ENCODE peak calls at places on chromosomes 1 and 21, in six cellular contexts. One of them, this sample, is unnamed. For H3K36me3, the result is how much of the 10 kb centered on the place peaks cover.

GRCh38 chr1:84224905-84225304 is 76.6 kb upstream of the SAMD13 start:
- DNase-seq in thoracic aorta: no peak
- DNase-seq in stomach: no peak
- DNase-seq in tibial nerve: no peak
- DNase-seq in CD4-positive, CD25-positive, alpha-beta regulatory T cell: no peak
- DNase-seq in GM23338: no peak
- DNase-seq in this sample: no peak

GRCh38 chr1:147669475-147670318 is 627 bp downstream of the ACP6 start:
- DNase-seq in thoracic aorta: no peak
- DNase-seq in stomach: peak
- DNase-seq in tibial nerve: peak
- DNase-seq in CD4-positive, CD25-positive, alpha-beta regulatory T cell: peak
- DNase-seq in GM23338: peak
- DNase-seq in this sample: peak

GRCh38 chr1:16717174-16718108 is 22.9 kb upstream of the RNU1-4 start:
- DNase-seq in thoracic aorta: no peak
- DNase-seq in stomach: peak
- DNase-seq in tibial nerve: no peak
- DNase-seq in CD4-positive, CD25-positive, alpha-beta regulatory T cell: no peak
- DNase-seq in GM23338: no peak
- DNase-seq in this sample: no peak

GRCh38 chr1:233540788-233541187 is 73.1 kb upstream of the KCNK1 start:
- DNase-seq in thoracic aorta: no peak
- DNase-seq in stomach: no peak
- DNase-seq in tibial nerve: no peak
- DNase-seq in CD4-positive, CD25-positive, alpha-beta regulatory T cell: no peak
- DNase-seq in GM23338: no peak
- DNase-seq in this sample: no peak

GRCh38 chr1:180909005-180909414 is 3.7 kb upstream of the KIAA1614 start:
- DNase-seq in thoracic aorta: no peak
- DNase-seq in stomach: no peak
- DNase-seq in tibial nerve: no peak
- DNase-seq in CD4-positive, CD25-positive, alpha-beta regulatory T cell: no peak
- DNase-seq in GM23338: no peak
- DNase-seq in this sample: no peak

GRCh38 chr1:205191127-205191577 is 20.4 kb downstream of the DSTYK start:
- DNase-seq in thoracic aorta: no peak
- DNase-seq in stomach: no peak
- DNase-seq in tibial nerve: no peak
- DNase-seq in CD4-positive, CD25-positive, alpha-beta regulatory T cell: no peak
- DNase-seq in GM23338: no peak
- DNase-seq in this sample: no peak

GRCh38 chr1:38114633-38115032 is 68.0 kb upstream of the POU3F1 start:
- DNase-seq in thoracic aorta: no peak
- DNase-seq in stomach: no peak
- DNase-seq in tibial nerve: no peak
- DNase-seq in CD4-positive, CD25-positive, alpha-beta regulatory T cell: no peak
- DNase-seq in GM23338: no peak
- DNase-seq in this sample: no peak

GRCh38 chr1:183801649-183802048 is 3.3 kb upstream of the RGL1 start:
- DNase-seq in thoracic aorta: no peak
- DNase-seq in stomach: no peak
- DNase-seq in tibial nerve: no peak
- DNase-seq in CD4-positive, CD25-positive, alpha-beta regulatory T cell: no peak
- DNase-seq in GM23338: no peak
- DNase-seq in this sample: no peak

GRCh38 chr1:226635456-226635941 is 86.9 kb downstream of the STUM start:
- DNase-seq in thoracic aorta: no peak
- DNase-seq in stomach: peak
- DNase-seq in tibial nerve: no peak
- DNase-seq in CD4-positive, CD25-positive, alpha-beta regulatory T cell: no peak
- DNase-seq in GM23338: no peak
- DNase-seq in this sample: no peak

GRCh38 chr1:225772323-225772768 is 5.3 kb upstream of the SRP9 start:
- DNase-seq in thoracic aorta: peak
- DNase-seq in stomach: peak
- DNase-seq in tibial nerve: peak
- DNase-seq in CD4-positive, CD25-positive, alpha-beta regulatory T cell: no peak
- DNase-seq in GM23338: peak
- DNase-seq in this sample: peak

GRCh38 chr1:37437058-37437457 is 37.3 kb upstream of the ZC3H12A start:
- DNase-seq in thoracic aorta: no peak
- DNase-seq in stomach: no peak
- DNase-seq in tibial nerve: no peak
- DNase-seq in CD4-positive, CD25-positive, alpha-beta regulatory T cell: no peak
- DNase-seq in GM23338: no peak
- DNase-seq in this sample: no peak

GRCh38 chr21:35257413-35257812 is 208.3 kb upstream of the RUNX1 start:
- DNase-seq in thoracic aorta: peak
- DNase-seq in stomach: peak
- DNase-seq in tibial nerve: peak
- DNase-seq in CD4-positive, CD25-positive, alpha-beta regulatory T cell: no peak
- DNase-seq in GM23338: no peak
- DNase-seq in this sample: peak

GRCh38 chr1:187203257-187203656 is 374.5 kb downstream of the PLA2G4A start:
- DNase-seq in thoracic aorta: no peak
- DNase-seq in stomach: no peak
- DNase-seq in tibial nerve: no peak
- DNase-seq in CD4-positive, CD25-positive, alpha-beta regulatory T cell: no peak
- DNase-seq in GM23338: no peak
- DNase-seq in this sample: peak

GRCh38 chr1:21289700-21290545 is at the start of gene ECE1:
- DNase-seq in thoracic aorta: no peak
- DNase-seq in stomach: peak
- DNase-seq in tibial nerve: no peak
- DNase-seq in CD4-positive, CD25-positive, alpha-beta regulatory T cell: peak
- DNase-seq in GM23338: peak
- DNase-seq in this sample: no peak

GRCh38 chr1:77797991-77798390 is 18.5 kb downstream of the MIGA1 start:
- DNase-seq in thoracic aorta: no peak
- DNase-seq in stomach: no peak
- DNase-seq in tibial nerve: no peak
- DNase-seq in CD4-positive, CD25-positive, alpha-beta regulatory T cell: no peak
- DNase-seq in GM23338: no peak
- DNase-seq in this sample: peak

GRCh38 chr1:205276334-205277065 is 45.0 kb downstream of the NUAK2 start:
- DNase-seq in thoracic aorta: no peak
- DNase-seq in stomach: no peak
- DNase-seq in tibial nerve: no peak
- DNase-seq in CD4-positive, CD25-positive, alpha-beta regulatory T cell: no peak
- DNase-seq in GM23338: no peak
- DNase-seq in this sample: no peak

GRCh38 chr1:21764615-21765423 is 18.1 kb downstream of the USP48 start:
- DNase-seq in thoracic aorta: peak
- DNase-seq in stomach: peak
- DNase-seq in tibial nerve: peak
- DNase-seq in CD4-positive, CD25-positive, alpha-beta regulatory T cell: no peak
- DNase-seq in GM23338: peak
- DNase-seq in this sample: peak

GRCh38 chr1:229364216-229365065 is 21.6 kb upstream of the CCSAP start:
- DNase-seq in thoracic aorta: no peak
- DNase-seq in stomach: no peak
- DNase-seq in tibial nerve: no peak
- DNase-seq in CD4-positive, CD25-positive, alpha-beta regulatory T cell: no peak
- DNase-seq in GM23338: no peak
- DNase-seq in this sample: no peak

GRCh38 chr1:31374511-31375196 is 1.8 kb upstream of the FABP3 start:
- DNase-seq in thoracic aorta: peak
- DNase-seq in stomach: peak
- DNase-seq in tibial nerve: no peak
- DNase-seq in CD4-positive, CD25-positive, alpha-beta regulatory T cell: no peak
- DNase-seq in GM23338: no peak
- DNase-seq in this sample: no peak

GRCh38 chr1:241934181-241934815 is 23.3 kb upstream of the BECN2 start:
- DNase-seq in thoracic aorta: no peak
- DNase-seq in stomach: no peak
- DNase-seq in tibial nerve: peak
- DNase-seq in CD4-positive, CD25-positive, alpha-beta regulatory T cell: no peak
- DNase-seq in GM23338: peak
- DNase-seq in this sample: peak

GRCh38 chr21:31475223-31475622 is 131.2 kb upstream of the TIAM1 start:
- DNase-seq in thoracic aorta: no peak
- DNase-seq in stomach: no peak
- DNase-seq in tibial nerve: no peak
- DNase-seq in CD4-positive, CD25-positive, alpha-beta regulatory T cell: no peak
- DNase-seq in GM23338: no peak
- DNase-seq in this sample: no peak

GRCh38 chr1:29744684-29745490 is 508.6 kb downstream of the PTPRU start:
- DNase-seq in thoracic aorta: no peak
- DNase-seq in stomach: no peak
- DNase-seq in tibial nerve: no peak
- DNase-seq in CD4-positive, CD25-positive, alpha-beta regulatory T cell: no peak
- DNase-seq in GM23338: peak
- DNase-seq in this sample: no peak

GRCh38 chr1:228098323-228098931 is 4.7 kb downstream of the C1orf35 start:
- DNase-seq in thoracic aorta: no peak
- DNase-seq in stomach: no peak
- DNase-seq in tibial nerve: no peak
- DNase-seq in CD4-positive, CD25-positive, alpha-beta regulatory T cell: no peak
- DNase-seq in GM23338: no peak
- DNase-seq in this sample: no peak

GRCh38 chr1:5751171-5751556 is 241.1 kb downstream of the NPHP4 start:
- DNase-seq in thoracic aorta: no peak
- DNase-seq in stomach: no peak
- DNase-seq in tibial nerve: no peak
- DNase-seq in CD4-positive, CD25-positive, alpha-beta regulatory T cell: no peak
- DNase-seq in GM23338: no peak
- DNase-seq in this sample: no peak

GRCh38 chr1:63794927-63795326 is 21.1 kb downstream of the ROR1 start:
- DNase-seq in thoracic aorta: no peak
- DNase-seq in stomach: no peak
- DNase-seq in tibial nerve: no peak
- DNase-seq in CD4-positive, CD25-positive, alpha-beta regulatory T cell: no peak
- DNase-seq in GM23338: peak
- DNase-seq in this sample: peak

GRCh38 chr1:5296135-5296930 is 641.9 kb downstream of the AJAP1 start:
- DNase-seq in thoracic aorta: no peak
- DNase-seq in stomach: no peak
- DNase-seq in tibial nerve: no peak
- DNase-seq in CD4-positive, CD25-positive, alpha-beta regulatory T cell: no peak
- DNase-seq in GM23338: no peak
- DNase-seq in this sample: no peak

DNA sequence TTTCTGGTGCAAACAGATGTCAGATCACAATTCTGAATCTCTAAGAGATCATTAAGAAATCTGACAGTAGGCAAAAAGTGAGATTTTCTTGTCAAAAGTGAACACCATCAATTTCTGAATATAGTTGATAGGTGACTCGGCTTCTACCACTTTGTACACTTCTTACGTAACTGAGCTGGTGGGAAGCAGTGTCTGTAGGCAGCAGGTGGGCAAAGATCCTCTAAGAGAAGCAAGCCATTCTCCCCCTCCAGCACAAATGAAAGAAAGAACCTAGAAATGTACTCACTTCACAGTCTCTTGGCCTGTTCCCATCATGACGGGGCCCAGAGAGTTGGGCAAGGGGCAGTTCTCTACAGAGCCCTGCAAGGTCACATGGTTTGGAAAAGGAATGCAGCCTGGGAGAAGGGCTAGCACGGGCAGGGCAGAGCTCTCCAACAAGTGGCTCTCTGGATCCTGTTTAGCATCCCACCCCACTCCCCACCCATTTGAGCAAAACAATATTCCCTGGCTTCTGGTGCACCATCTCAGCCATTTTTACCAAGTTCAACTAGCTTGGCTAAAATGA is 412.6 kb downstream of the LTN1 start:
- DNase-seq in thoracic aorta: no peak
- DNase-seq in stomach: no peak
- DNase-seq in tibial nerve: no peak
- DNase-seq in CD4-positive, CD25-positive, alpha-beta regulatory T cell: no peak
- DNase-seq in GM23338: peak
- DNase-seq in this sample: no peak
- H3K27ac ChIP-seq in thoracic aorta: no peak
- H3K27ac ChIP-seq in stomach: no peak
- H3K27ac ChIP-seq in tibial nerve: no peak
- H3K27ac ChIP-seq in CD4-positive, CD25-positive, alpha-beta regulatory T cell: no peak
- H3K27ac ChIP-seq in GM23338: no peak
- H3K27ac ChIP-seq in this sample: no peak

GRCh38 chr1:2324553-2325366 is 66.6 kb downstream of the MORN1 start:
- DNase-seq in thoracic aorta: no peak
- DNase-seq in stomach: no peak
- DNase-seq in tibial nerve: no peak
- DNase-seq in CD4-positive, CD25-positive, alpha-beta regulatory T cell: no peak
- DNase-seq in GM23338: no peak
- DNase-seq in this sample: no peak
- H3K36me3 ChIP-seq in thoracic aorta: under half
- H3K36me3 ChIP-seq in stomach: under half
- H3K36me3 ChIP-seq in tibial nerve: under half
- H3K36me3 ChIP-seq in CD4-positive, CD25-positive, alpha-beta regulatory T cell: under half
- H3K36me3 ChIP-seq in GM23338: under half
- H3K36me3 ChIP-seq in this sample: under half

DNA sequence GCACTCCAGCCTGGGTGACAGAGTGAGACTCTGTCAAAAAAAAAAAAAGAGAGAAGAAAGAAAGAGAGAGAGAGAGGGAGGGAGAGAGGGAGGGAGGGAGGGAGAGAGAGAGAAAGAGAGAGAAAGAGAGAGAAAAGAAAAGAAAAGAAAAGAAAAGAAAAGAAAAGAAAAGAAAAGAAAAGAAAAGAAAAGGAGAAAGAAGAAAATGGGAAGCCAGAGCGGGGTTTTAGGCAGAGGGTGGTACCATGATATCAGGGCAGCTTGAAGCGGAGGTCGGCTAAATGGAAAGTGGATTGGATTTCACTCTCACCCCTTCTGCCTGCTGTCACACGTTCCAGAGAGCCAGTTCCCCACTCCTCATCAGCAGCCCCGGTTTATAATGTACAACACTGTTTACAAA is 1.9 kb downstream of the TMCO4 start:
- DNase-seq in thoracic aorta: no peak
- DNase-seq in stomach: no peak
- DNase-seq in tibial nerve: no peak
- DNase-seq in CD4-positive, CD25-positive, alpha-beta regulatory T cell: no peak
- DNase-seq in GM23338: no peak
- DNase-seq in this sample: no peak
- H3K27ac ChIP-seq in thoracic aorta: peak
- H3K27ac ChIP-seq in stomach: no peak
- H3K27ac ChIP-seq in tibial nerve: peak
- H3K27ac ChIP-seq in CD4-positive, CD25-positive, alpha-beta regulatory T cell: no peak
- H3K27ac ChIP-seq in GM23338: no peak
- H3K27ac ChIP-seq in this sample: no peak

GRCh38 chr1:156601122-156601830 is at the start of gene GPATCH4:
- DNase-seq in thoracic aorta: peak
- DNase-seq in stomach: peak
- DNase-seq in tibial nerve: peak
- DNase-seq in CD4-positive, CD25-positive, alpha-beta regulatory T cell: peak
- DNase-seq in GM23338: peak
- DNase-seq in this sample: peak

GRCh38 chr1:156598125-156598524 is 3.2 kb downstream of the GPATCH4 start:
- DNase-seq in thoracic aorta: no peak
- DNase-seq in stomach: no peak
- DNase-seq in tibial nerve: no peak
- DNase-seq in CD4-positive, CD25-positive, alpha-beta regulatory T cell: no peak
- DNase-seq in GM23338: no peak
- DNase-seq in this sample: no peak

GRCh38 chr1:156600733-156601121 is 552 bp downstream of the GPATCH4 start:
- DNase-seq in thoracic aorta: no peak
- DNase-seq in stomach: no peak
- DNase-seq in tibial nerve: no peak
- DNase-seq in CD4-positive, CD25-positive, alpha-beta regulatory T cell: no peak
- DNase-seq in GM23338: peak
- DNase-seq in this sample: no peak

GRCh38 chr1:156599811-156600210 is 1.5 kb downstream of the GPATCH4 start:
- DNase-seq in thoracic aorta: no peak
- DNase-seq in stomach: no peak
- DNase-seq in tibial nerve: no peak
- DNase-seq in CD4-positive, CD25-positive, alpha-beta regulatory T cell: peak
- DNase-seq in GM23338: no peak
- DNase-seq in this sample: no peak

GRCh38 chr1:156598731-156599432 is 2.4 kb downstream of the GPATCH4 start:
- DNase-seq in thoracic aorta: no peak
- DNase-seq in stomach: no peak
- DNase-seq in tibial nerve: no peak
- DNase-seq in CD4-positive, CD25-positive, alpha-beta regulatory T cell: no peak
- DNase-seq in GM23338: no peak
- DNase-seq in this sample: no peak
- H3K36me3 ChIP-seq in thoracic aorta: under half
- H3K36me3 ChIP-seq in stomach: half or more
- H3K36me3 ChIP-seq in tibial nerve: half or more
- H3K36me3 ChIP-seq in CD4-positive, CD25-positive, alpha-beta regulatory T cell: under half
- H3K36me3 ChIP-seq in GM23338: under half
- H3K36me3 ChIP-seq in this sample: under half

This sample was measured in brain microvascular endothelial cell.